ENCODE peak calls at places on chromosome 13, in eight cellular contexts. One of them, this sample, is unnamed.

GRCh38 chr13:45340422-45341033 is 455 bp downstream of the TPT1 start:
- DNase-seq in HEK293T: peak
- DNase-seq in cardiac fibroblast: peak
- DNase-seq in naive thymus-derived CD8-positive, alpha-beta T cell: peak
- DNase-seq in neural progenitor cell: peak
- DNase-seq in A549: peak
- DNase-seq in stimulated activated naive CD4-positive, alpha-beta T cell treated with Interleukin-2 at 50 U/mL for 16 hours: peak
- DNase-seq in activated naive CD8-positive, alpha-beta T cell treated with anti-CD3 and anti-CD28 coated beads for 36 hours: peak
- DNase-seq in this sample: peak

GRCh38 chr13:112545866-112546265 is 42.1 kb downstream of the TUBGCP3 start:
- DNase-seq in neural progenitor cell: no peak
- DNase-seq in cardiac fibroblast: peak
- DNase-seq in naive thymus-derived CD8-positive, alpha-beta T cell: no peak
- DNase-seq in activated naive CD8-positive, alpha-beta T cell treated with anti-CD3 and anti-CD28 coated beads for 36 hours: no peak
- DNase-seq in HEK293T: no peak
- DNase-seq in stimulated activated naive CD4-positive, alpha-beta T cell treated with Interleukin-2 at 50 U/mL for 16 hours: no peak
- DNase-seq in A549: no peak
- DNase-seq in this sample: no peak

GRCh38 chr13:79709526-79709925 is 228.6 kb downstream of the NDFIP2 start:
- DNase-seq in naive thymus-derived CD8-positive, alpha-beta T cell: no peak
- DNase-seq in neural progenitor cell: no peak
- DNase-seq in HEK293T: no peak
- DNase-seq in cardiac fibroblast: peak
- DNase-seq in stimulated activated naive CD4-positive, alpha-beta T cell treated with Interleukin-2 at 50 U/mL for 16 hours: no peak
- DNase-seq in activated naive CD8-positive, alpha-beta T cell treated with anti-CD3 and anti-CD28 coated beads for 36 hours: no peak
- DNase-seq in A549: no peak
- DNase-seq in this sample: no peak

GRCh38 chr13:40966298-40966697 is 52.8 kb downstream of the ELF1 start:
- DNase-seq in HEK293T: no peak
- DNase-seq in naive thymus-derived CD8-positive, alpha-beta T cell: no peak
- DNase-seq in A549: no peak
- DNase-seq in cardiac fibroblast: no peak
- DNase-seq in activated naive CD8-positive, alpha-beta T cell treated with anti-CD3 and anti-CD28 coated beads for 36 hours: no peak
- DNase-seq in stimulated activated naive CD4-positive, alpha-beta T cell treated with Interleukin-2 at 50 U/mL for 16 hours: no peak
- DNase-seq in neural progenitor cell: no peak
- DNase-seq in this sample: no peak

GRCh38 chr13:111518161-111518791 is 197.8 kb downstream of the TEX29 start:
- DNase-seq in stimulated activated naive CD4-positive, alpha-beta T cell treated with Interleukin-2 at 50 U/mL for 16 hours: no peak
- DNase-seq in naive thymus-derived CD8-positive, alpha-beta T cell: no peak
- DNase-seq in HEK293T: no peak
- DNase-seq in neural progenitor cell: no peak
- DNase-seq in activated naive CD8-positive, alpha-beta T cell treated with anti-CD3 and anti-CD28 coated beads for 36 hours: no peak
- DNase-seq in A549: no peak
- DNase-seq in cardiac fibroblast: no peak
- DNase-seq in this sample: no peak

GRCh38 chr13:84706004-84706710 is 823.9 kb upstream of the SLITRK1 start:
- DNase-seq in stimulated activated naive CD4-positive, alpha-beta T cell treated with Interleukin-2 at 50 U/mL for 16 hours: no peak
- DNase-seq in activated naive CD8-positive, alpha-beta T cell treated with anti-CD3 and anti-CD28 coated beads for 36 hours: no peak
- DNase-seq in naive thymus-derived CD8-positive, alpha-beta T cell: no peak
- DNase-seq in A549: no peak
- DNase-seq in HEK293T: no peak
- DNase-seq in neural progenitor cell: no peak
- DNase-seq in cardiac fibroblast: no peak
- DNase-seq in this sample: peak

GRCh38 chr13:110872034-110872767 is 42.7 kb downstream of the ANKRD10 start:
- DNase-seq in neural progenitor cell: no peak
- DNase-seq in A549: no peak
- DNase-seq in naive thymus-derived CD8-positive, alpha-beta T cell: no peak
- DNase-seq in stimulated activated naive CD4-positive, alpha-beta T cell treated with Interleukin-2 at 50 U/mL for 16 hours: no peak
- DNase-seq in HEK293T: no peak
- DNase-seq in activated naive CD8-positive, alpha-beta T cell treated with anti-CD3 and anti-CD28 coated beads for 36 hours: no peak
- DNase-seq in cardiac fibroblast: no peak
- DNase-seq in this sample: no peak

GRCh38 chr13:36778083-36778671 is 40.8 kb upstream of the RFXAP start:
- DNase-seq in A549: no peak
- DNase-seq in cardiac fibroblast: peak
- DNase-seq in stimulated activated naive CD4-positive, alpha-beta T cell treated with Interleukin-2 at 50 U/mL for 16 hours: no peak
- DNase-seq in HEK293T: no peak
- DNase-seq in activated naive CD8-positive, alpha-beta T cell treated with anti-CD3 and anti-CD28 coated beads for 36 hours: no peak
- DNase-seq in neural progenitor cell: peak
- DNase-seq in naive thymus-derived CD8-positive, alpha-beta T cell: no peak
- DNase-seq in this sample: peak